ENCODE peak calls at places on chromosomes 4 and X, in six cellular contexts. One of them, this sample, is unnamed. For H3K4me1, the result is how much of the 10 kb centered on the place peaks cover.

GRCh38 chrX:38627683-38628082 is 66.3 kb downstream of the TSPAN7 start:
- DNase-seq in HCT116: peak
- DNase-seq in GM12878: no peak
- DNase-seq in HepG2: peak
- DNase-seq in H1: no peak
- DNase-seq in K562: peak
- DNase-seq in this sample: peak

GRCh38 chrX:132634521-132634920 is 145.7 kb upstream of the MBNL3 start:
- DNase-seq in GM12878: no peak
- DNase-seq in HepG2: no peak
- DNase-seq in K562: no peak
- DNase-seq in HCT116: no peak
- DNase-seq in H1: no peak
- DNase-seq in this sample: peak

GRCh38 chrX:9775930-9776329 is 10.3 kb upstream of the GPR143 start:
- DNase-seq in H1: no peak
- DNase-seq in HCT116: no peak
- DNase-seq in K562: no peak
- DNase-seq in GM12878: no peak
- DNase-seq in HepG2: no peak
- DNase-seq in this sample: no peak

GRCh38 chr4:73714647-73715046 is 25.7 kb upstream of the CXCL8 start:
- DNase-seq in K562: no peak
- DNase-seq in HCT116: no peak
- DNase-seq in GM12878: no peak
- DNase-seq in HepG2: no peak
- DNase-seq in H1: no peak
- DNase-seq in this sample: no peak

GRCh38 chr4:153197301-153197700 is 6.9 kb upstream of the TRIM2 start:
- DNase-seq in H1: no peak
- DNase-seq in HCT116: no peak
- DNase-seq in GM12878: no peak
- DNase-seq in HepG2: no peak
- DNase-seq in K562: no peak
- DNase-seq in this sample: no peak

GRCh38 chr4:3385719-3386440 is 55.9 kb upstream of the HGFAC start:
- DNase-seq in HepG2: no peak
- DNase-seq in HCT116: no peak
- DNase-seq in H1: no peak
- DNase-seq in K562: no peak
- DNase-seq in GM12878: no peak
- DNase-seq in this sample: no peak

GRCh38 chr4:34047363-34047762 is 2197.0 kb downstream of the ARAP2 start:
- DNase-seq in HCT116: no peak
- DNase-seq in HepG2: no peak
- DNase-seq in GM12878: no peak
- DNase-seq in K562: no peak
- DNase-seq in H1: no peak
- DNase-seq in this sample: no peak

GRCh38 chrX:17643528-17643927 is 93.8 kb upstream of the SCML1 start:
- DNase-seq in H1: no peak
- DNase-seq in HCT116: no peak
- DNase-seq in K562: no peak
- DNase-seq in HepG2: no peak
- DNase-seq in GM12878: no peak
- DNase-seq in this sample: no peak

GRCh38 chrX:65493431-65493830 is 41.2 kb downstream of the LAS1L start:
- DNase-seq in K562: no peak
- DNase-seq in GM12878: no peak
- DNase-seq in H1: no peak
- DNase-seq in HCT116: no peak
- DNase-seq in HepG2: no peak
- DNase-seq in this sample: no peak

GRCh38 chr4:47675810-47676209 is 162.1 kb downstream of the CORIN start:
- DNase-seq in H1: no peak
- DNase-seq in HepG2: no peak
- DNase-seq in GM12878: no peak
- DNase-seq in HCT116: no peak
- DNase-seq in K562: no peak
- DNase-seq in this sample: no peak

GRCh38 chrX:153474718-153475117 is 4.3 kb upstream of the HAUS7 start:
- DNase-seq in GM12878: no peak
- DNase-seq in K562: peak
- DNase-seq in HepG2: no peak
- DNase-seq in H1: no peak
- DNase-seq in HCT116: no peak
- DNase-seq in this sample: peak

GRCh38 chrX:55056820-55057690 is 17.8 kb upstream of the PAGE2B start:
- DNase-seq in K562: no peak
- DNase-seq in H1: no peak
- DNase-seq in GM12878: no peak
- DNase-seq in HCT116: no peak
- DNase-seq in HepG2: no peak
- DNase-seq in this sample: peak

GRCh38 chr4:151801547-151802516 is 41.0 kb upstream of the GATB start:
- DNase-seq in GM12878: no peak
- DNase-seq in HepG2: peak
- DNase-seq in HCT116: peak
- DNase-seq in H1: peak
- DNase-seq in K562: peak
- DNase-seq in this sample: peak

GRCh38 chr4:10179957-10180602 is 63.5 kb upstream of the WDR1 start:
- DNase-seq in GM12878: no peak
- DNase-seq in HCT116: no peak
- DNase-seq in H1: no peak
- DNase-seq in HepG2: no peak
- DNase-seq in K562: no peak
- DNase-seq in this sample: no peak

GRCh38 chr4:185304944-185305690 is 90.6 kb downstream of the LRP2BP start:
- DNase-seq in HCT116: no peak
- DNase-seq in GM12878: peak
- DNase-seq in HepG2: peak
- DNase-seq in K562: no peak
- DNase-seq in H1: peak
- DNase-seq in this sample: peak

GRCh38 chr4:142565771-142566170 is 280.3 kb downstream of the INPP4B start:
- DNase-seq in HCT116: no peak
- DNase-seq in HepG2: no peak
- DNase-seq in K562: no peak
- DNase-seq in H1: no peak
- DNase-seq in GM12878: no peak
- DNase-seq in this sample: no peak

GRCh38 chr4:113781439-113782040 is 20.0 kb upstream of the CAMK2D start:
- DNase-seq in K562: no peak
- DNase-seq in HepG2: no peak
- DNase-seq in H1: no peak
- DNase-seq in HCT116: no peak
- DNase-seq in GM12878: no peak
- DNase-seq in this sample: peak

GRCh38 chr4:70721747-70722146 is at the start of gene RUFY3:
- DNase-seq in HCT116: no peak
- DNase-seq in GM12878: no peak
- DNase-seq in H1: no peak
- DNase-seq in K562: no peak
- DNase-seq in HepG2: no peak
- DNase-seq in this sample: no peak

GRCh38 chr4:61359301-61359700 is 159.2 kb downstream of the ADGRL3 start:
- DNase-seq in K562: no peak
- DNase-seq in H1: no peak
- DNase-seq in HCT116: no peak
- DNase-seq in GM12878: no peak
- DNase-seq in HepG2: no peak
- DNase-seq in this sample: no peak

DNA sequence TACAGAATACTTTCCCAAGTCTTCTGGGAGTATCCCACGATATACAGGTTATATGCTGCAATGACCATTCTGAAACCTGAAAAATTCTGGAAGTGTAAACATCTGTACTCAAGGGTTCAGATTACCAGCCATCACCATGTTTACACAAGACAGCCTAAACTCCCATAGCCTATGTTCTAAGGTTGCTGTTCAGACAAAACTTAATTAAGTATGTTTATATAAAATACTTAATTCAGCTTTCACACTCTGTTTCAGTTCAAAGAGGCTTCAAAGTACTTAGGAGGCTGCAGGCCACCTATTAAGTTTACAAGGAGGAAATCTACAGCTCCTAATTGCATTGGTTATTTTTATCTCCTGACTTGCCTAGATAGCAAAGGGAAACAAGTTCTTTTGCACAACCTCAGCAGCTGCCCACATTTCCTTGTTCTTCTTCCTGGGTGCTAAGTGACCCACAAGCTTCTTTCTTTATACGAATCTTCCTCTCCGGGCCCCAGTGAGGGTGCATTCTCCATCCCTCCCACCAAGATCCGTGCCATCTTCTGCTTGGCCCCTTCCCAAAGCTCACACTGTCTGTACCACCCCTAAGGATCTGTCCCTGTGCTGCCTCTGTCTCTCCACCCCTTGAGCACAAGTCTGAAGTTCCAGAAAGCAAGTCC is 2.0 kb downstream of the GAK start:
- DNase-seq in GM12878: no peak
- DNase-seq in K562: no peak
- DNase-seq in HCT116: no peak
- DNase-seq in HepG2: peak
- DNase-seq in H1: no peak
- DNase-seq in this sample: no peak
- TF ChIP-seq MAX in GM12878: no peak
- TF ChIP-seq MAX in K562: no peak
- TF ChIP-seq MAX in HCT116: no peak
- TF ChIP-seq MAX in HepG2: no peak
- TF ChIP-seq MAX in H1: no peak
- TF ChIP-seq MAX in this sample: no peak

DNA sequence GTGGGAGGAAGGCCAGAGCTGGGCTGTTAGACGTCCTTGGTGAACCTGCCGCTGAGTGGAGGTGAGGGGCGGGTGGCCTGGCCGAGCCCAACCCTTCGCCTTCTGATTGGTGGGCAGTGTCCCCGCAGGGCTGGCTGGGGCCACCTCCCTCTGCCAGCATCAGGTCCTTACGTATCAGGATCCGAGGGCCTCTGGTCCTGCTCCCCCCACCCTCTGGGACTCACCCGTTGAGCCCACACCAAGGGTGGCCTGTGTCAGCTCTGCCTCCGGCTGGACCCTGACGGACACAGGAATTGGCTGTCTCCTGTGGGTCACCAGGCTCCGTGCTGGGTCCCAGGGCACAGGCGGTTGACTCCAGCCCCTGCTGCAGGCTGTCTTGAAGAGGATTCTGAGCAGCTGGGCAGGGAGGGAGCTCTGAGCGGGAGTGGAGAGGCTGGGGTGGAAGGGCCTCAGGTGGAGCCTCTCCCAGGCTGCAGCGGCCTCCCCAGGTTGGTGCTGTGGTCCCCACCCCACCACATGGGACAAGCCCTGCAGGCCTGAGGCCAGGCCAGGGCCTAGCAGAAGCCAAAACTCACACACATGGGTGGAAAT is 58.4 kb upstream of the NKX1-1 start:
- DNase-seq in H1: no peak
- DNase-seq in HCT116: no peak
- DNase-seq in K562: no peak
- DNase-seq in GM12878: no peak
- DNase-seq in HepG2: no peak
- DNase-seq in this sample: no peak
- TF ChIP-seq EZH2 in H1: no peak
- TF ChIP-seq EZH2 in HCT116: no peak
- TF ChIP-seq EZH2 in K562: no peak
- TF ChIP-seq EZH2 in GM12878: no peak
- TF ChIP-seq EZH2 in HepG2: no peak
- TF ChIP-seq EZH2 in this sample: no peak

GRCh38 chr4:156594619-156595018 is 377.0 kb downstream of the PDGFC start:
- DNase-seq in GM12878: no peak
- DNase-seq in K562: no peak
- DNase-seq in HepG2: no peak
- DNase-seq in H1: no peak
- DNase-seq in HCT116: no peak
- DNase-seq in this sample: no peak

GRCh38 chr4:156596026-156596425 is 375.6 kb downstream of the PDGFC start:
- DNase-seq in HCT116: no peak
- DNase-seq in K562: no peak
- DNase-seq in GM12878: no peak
- DNase-seq in HepG2: no peak
- DNase-seq in H1: no peak
- DNase-seq in this sample: no peak

GRCh38 chr4:156595041-156595440 is 376.6 kb downstream of the PDGFC start:
- DNase-seq in HepG2: no peak
- DNase-seq in H1: no peak
- DNase-seq in HCT116: no peak
- DNase-seq in GM12878: no peak
- DNase-seq in K562: no peak
- DNase-seq in this sample: no peak

GRCh38 chr4:156593464-156593863 is 378.1 kb downstream of the PDGFC start:
- DNase-seq in K562: no peak
- DNase-seq in HCT116: no peak
- DNase-seq in H1: no peak
- DNase-seq in GM12878: no peak
- DNase-seq in HepG2: no peak
- DNase-seq in this sample: no peak

GRCh38 chr4:156598138-156598681 is 373.4 kb downstream of the PDGFC start:
- DNase-seq in HepG2: no peak
- DNase-seq in HCT116: no peak
- DNase-seq in K562: no peak
- DNase-seq in GM12878: no peak
- DNase-seq in H1: no peak
- DNase-seq in this sample: peak
- H3K4me1 ChIP-seq in HepG2: under half
- H3K4me1 ChIP-seq in HCT116: under half
- H3K4me1 ChIP-seq in K562: under half
- H3K4me1 ChIP-seq in GM12878: under half
- H3K4me1 ChIP-seq in H1: under half
- H3K4me1 ChIP-seq in this sample: under half

GRCh38 chrX:768596-768995 is 138.0 kb downstream of the SHOX start:
- DNase-seq in HepG2: no peak
- DNase-seq in HCT116: no peak
- DNase-seq in H1: no peak
- DNase-seq in GM12878: no peak
- DNase-seq in K562: no peak
- DNase-seq in this sample: no peak

GRCh38 chrX:771536-771935 is 140.9 kb downstream of the SHOX start:
- DNase-seq in HepG2: no peak
- DNase-seq in HCT116: no peak
- DNase-seq in K562: no peak
- DNase-seq in H1: no peak
- DNase-seq in GM12878: no peak
- DNase-seq in this sample: no peak

GRCh38 chrX:774536-774935 is 143.9 kb downstream of the SHOX start:
- DNase-seq in HepG2: no peak
- DNase-seq in GM12878: no peak
- DNase-seq in K562: no peak
- DNase-seq in HCT116: no peak
- DNase-seq in H1: no peak
- DNase-seq in this sample: no peak

GRCh38 chrX:773292-774025 is 142.9 kb downstream of the SHOX start:
- DNase-seq in HCT116: no peak
- DNase-seq in H1: no peak
- DNase-seq in HepG2: no peak
- DNase-seq in K562: no peak
- DNase-seq in GM12878: no peak
- DNase-seq in this sample: no peak

DNA sequence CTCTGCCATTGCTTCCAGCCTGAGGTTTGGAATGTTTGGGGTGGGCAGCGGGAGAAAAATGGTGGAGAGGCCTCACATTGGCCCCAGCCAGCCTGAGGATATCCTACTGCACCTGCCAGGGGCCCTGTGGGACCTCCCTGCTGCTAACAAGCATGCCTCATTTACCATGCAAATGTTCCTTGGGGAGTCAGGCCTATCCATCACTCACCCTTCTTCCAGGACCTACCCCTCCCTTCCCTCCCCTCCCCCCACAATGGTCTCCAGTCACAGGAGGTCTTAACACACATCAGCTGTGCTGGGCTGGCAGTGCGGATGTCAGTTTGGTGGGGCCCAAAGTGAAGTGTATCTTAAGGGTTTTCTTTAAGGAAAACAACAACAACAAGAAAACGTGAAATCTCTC is 139.2 kb downstream of the SHOX start:
- DNase-seq in HepG2: no peak
- DNase-seq in GM12878: no peak
- DNase-seq in K562: no peak
- DNase-seq in HCT116: no peak
- DNase-seq in H1: no peak
- DNase-seq in this sample: no peak
- TF ChIP-seq MAX in HepG2: no peak
- TF ChIP-seq MAX in GM12878: no peak
- TF ChIP-seq MAX in K562: no peak
- TF ChIP-seq MAX in HCT116: no peak
- TF ChIP-seq MAX in H1: peak
- TF ChIP-seq MAX in this sample: no peak

This sample was measured in endothelial cell of umbilical vein.